ENCODE peak calls at places on chromosomes 11 and 22, in four cellular contexts. T, J, B and P are unnamed samples.

GRCh38 chr11:131841925-131842635 is 471.7 kb downstream of the NTM start:
- DNase-seq in T (no peak), J (no peak), B (no peak), P (no peak)

GRCh38 chr11:36352919-36353318 is 56.8 kb downstream of the PRR5L start:
- DNase-seq in T (no peak), J (no peak), B (no peak), P (peak; percentile 60)

GRCh38 chr11:9138612-9139579 is 47.5 kb upstream of the SCUBE2 start:
- DNase-seq in T (no peak), J (no peak), B (peak; percentile 97), P (no peak)

GRCh38 chr22:32926600-32926999 is 125.1 kb downstream of the TIMP3 start:
- DNase-seq in T (peak; percentile 41), J (no peak), B (peak; percentile 53), P (no peak)

GRCh38 chr11:35967042-35967441 is 23.2 kb downstream of the LDLRAD3 start:
- DNase-seq in T (no peak), J (no peak), B (no peak), P (no peak)

GRCh38 chr11:23764285-23764684 is 732.6 kb upstream of the LUZP2 start:
- DNase-seq in T (no peak), J (no peak), B (no peak), P (no peak)

GRCh38 chr22:18110194-18110943 is at the start of gene TUBA8:
- DNase-seq in T (peak; percentile 75), J (peak; percentile 71), B (peak; percentile 20), P (no peak)

GRCh38 chr11:2803186-2804057 is 82.2 kb downstream of the CDKN1C start:
- DNase-seq in T (no peak), J (peak; percentile 38), B (peak; percentile 63), P (peak; percentile 0)

GRCh38 chr11:26247340-26247739 is 84.6 kb upstream of the ANO3 start:
- DNase-seq in T (no peak), J (no peak), B (peak; percentile 72), P (no peak)

GRCh38 chr11:31967404-31967950 is 123.4 kb upstream of the RCN1 start:
- DNase-seq in T (no peak), J (no peak), B (no peak), P (no peak)

GRCh38 chr11:1354125-1354938 is 35.4 kb upstream of the BRSK2 start:
- DNase-seq in T (no peak), J (no peak), B (no peak), P (no peak)

GRCh38 chr11:124783002-124783401 is 17.2 kb downstream of the MSANTD2 start:
- DNase-seq in T (no peak), J (no peak), B (no peak), P (no peak)

GRCh38 chr11:1310772-1311468 is 1.5 kb upstream of the TOLLIP start:
- DNase-seq in T (peak; percentile 59), J (peak; percentile 7), B (no peak), P (peak; percentile 31)

GRCh38 chr11:77074205-77074604 is 7.4 kb downstream of the CAPN5 start:
- DNase-seq in T (no peak), J (peak; percentile 20), B (no peak), P (no peak)

GRCh38 chr22:50406416-50407170 is 63.5 kb downstream of the PPP6R2 start:
- DNase-seq in T (no peak), J (no peak), B (no peak), P (no peak)

GRCh38 chr11:126417463-126417862 is 62.0 kb downstream of the ST3GAL4 start:
- DNase-seq in T (no peak), J (no peak), B (peak; percentile 35), P (no peak)

GRCh38 chr22:43116932-43117331 is 6.4 kb downstream of the BIK start:
- DNase-seq in T (no peak), J (no peak), B (no peak), P (no peak)